ENCODE peak calls at places on chromosome 10, in four cellular contexts. One of them, this sample, is unnamed.

GRCh38 chr10:78255796-78256638 is 222.4 kb downstream of the RPS24 start:
- DNase-seq in upper lobe of right lung: no peak
- DNase-seq in BJ: peak; percentile 94
- DNase-seq in cardiac fibroblast: peak; percentile 96
- DNase-seq in this sample: peak; percentile 98

GRCh38 chr10:49446031-49446430 is 50.1 kb upstream of the DRGX start:
- DNase-seq in upper lobe of right lung: no peak
- DNase-seq in BJ: no peak
- DNase-seq in cardiac fibroblast: peak; percentile 33
- DNase-seq in this sample: peak; percentile 46

GRCh38 chr10:132607491-132607890 is 69.9 kb downstream of the INPP5A start:
- DNase-seq in upper lobe of right lung: no peak
- DNase-seq in BJ: no peak
- DNase-seq in cardiac fibroblast: no peak
- DNase-seq in this sample: no peak

GRCh38 chr10:51653025-51653424 is 46.4 kb downstream of the CSTF2T start:
- DNase-seq in upper lobe of right lung: no peak
- DNase-seq in BJ: no peak
- DNase-seq in cardiac fibroblast: peak; percentile 60
- DNase-seq in this sample: no peak

GRCh38 chr10:86827639-86828038 is 71.2 kb downstream of the BMPR1A start:
- DNase-seq in upper lobe of right lung: no peak
- DNase-seq in BJ: no peak
- DNase-seq in cardiac fibroblast: no peak
- DNase-seq in this sample: no peak

GRCh38 chr10:122056431-122057094 is 67.6 kb downstream of the TACC2 start:
- DNase-seq in upper lobe of right lung: no peak
- DNase-seq in BJ: no peak
- DNase-seq in cardiac fibroblast: no peak
- DNase-seq in this sample: no peak

GRCh38 chr10:120601999-120602398 is 145.0 kb downstream of the PLPP4 start:
- DNase-seq in upper lobe of right lung: no peak
- DNase-seq in BJ: no peak
- DNase-seq in cardiac fibroblast: no peak
- DNase-seq in this sample: no peak

GRCh38 chr10:86374664-86375063 is 8.1 kb upstream of the GRID1 start:
- DNase-seq in upper lobe of right lung: peak; percentile 53
- DNase-seq in BJ: no peak
- DNase-seq in cardiac fibroblast: no peak
- DNase-seq in this sample: no peak

GRCh38 chr10:22321831-22322662 is 1.1 kb downstream of the BMI1 start:
- DNase-seq in upper lobe of right lung: peak; percentile 74
- DNase-seq in BJ: no peak
- DNase-seq in cardiac fibroblast: no peak
- DNase-seq in this sample: peak; percentile 12

GRCh38 chr10:84607044-84607443 is 278.7 kb downstream of the CCSER2 start:
- DNase-seq in upper lobe of right lung: no peak
- DNase-seq in BJ: no peak
- DNase-seq in cardiac fibroblast: no peak
- DNase-seq in this sample: no peak

GRCh38 chr10:11609492-11610093 is 1.9 kb downstream of the USP6NL start:
- DNase-seq in upper lobe of right lung: no peak
- DNase-seq in BJ: no peak
- DNase-seq in cardiac fibroblast: no peak
- DNase-seq in this sample: no peak

GRCh38 chr10:49080071-49080470 is 35.3 kb downstream of the VSTM4 start:
- DNase-seq in upper lobe of right lung: peak; percentile 80
- DNase-seq in BJ: no peak
- DNase-seq in cardiac fibroblast: peak; percentile 56
- DNase-seq in this sample: peak; percentile 43

GRCh38 chr10:3780766-3781457 is 4.1 kb downstream of the KLF6 start:
- DNase-seq in upper lobe of right lung: no peak
- DNase-seq in BJ: no peak
- DNase-seq in cardiac fibroblast: peak; percentile 48
- DNase-seq in this sample: peak; percentile 10

GRCh38 chr10:95688648-95689047 is 5.1 kb downstream of the TCTN3 start:
- DNase-seq in upper lobe of right lung: no peak
- DNase-seq in BJ: no peak
- DNase-seq in cardiac fibroblast: no peak
- DNase-seq in this sample: no peak

GRCh38 chr10:121237718-121238117 is 360.5 kb downstream of the FGFR2 start:
- DNase-seq in upper lobe of right lung: no peak
- DNase-seq in BJ: no peak
- DNase-seq in cardiac fibroblast: no peak
- DNase-seq in this sample: no peak

GRCh38 chr10:28014651-28015050 is 15.8 kb upstream of the ODAD2 start:
- DNase-seq in upper lobe of right lung: no peak
- DNase-seq in BJ: no peak
- DNase-seq in cardiac fibroblast: no peak
- DNase-seq in this sample: no peak

GRCh38 chr10:20955355-20955893 is 58.3 kb upstream of the NEBL start:
- DNase-seq in upper lobe of right lung: no peak
- DNase-seq in BJ: no peak
- DNase-seq in cardiac fibroblast: no peak
- DNase-seq in this sample: no peak

GRCh38 chr10:129274928-129275474 is 192.0 kb upstream of the MGMT start:
- DNase-seq in upper lobe of right lung: no peak
- DNase-seq in BJ: no peak
- DNase-seq in cardiac fibroblast: no peak
- DNase-seq in this sample: no peak

GRCh38 chr10:114081911-114082583 is 38.4 kb downstream of the ADRB1 start:
- DNase-seq in upper lobe of right lung: no peak
- DNase-seq in BJ: no peak
- DNase-seq in cardiac fibroblast: no peak
- DNase-seq in this sample: no peak

GRCh38 chr10:127278001-127278400 is 81.6 kb upstream of the INSYN2A start:
- DNase-seq in upper lobe of right lung: no peak
- DNase-seq in BJ: peak; percentile 19
- DNase-seq in cardiac fibroblast: no peak
- DNase-seq in this sample: peak; percentile 70

GRCh38 chr10:48839809-48840679 is 99.6 kb downstream of the LRRC18 start:
- DNase-seq in upper lobe of right lung: no peak
- DNase-seq in BJ: no peak
- DNase-seq in cardiac fibroblast: no peak
- DNase-seq in this sample: no peak

GRCh38 chr10:91389636-91390512 is 20.3 kb upstream of the HECTD2 start:
- DNase-seq in upper lobe of right lung: no peak
- DNase-seq in BJ: no peak
- DNase-seq in cardiac fibroblast: peak; percentile 75
- DNase-seq in this sample: no peak

GRCh38 chr10:58807631-58808024 is 295.0 kb downstream of the BICC1 start:
- DNase-seq in upper lobe of right lung: no peak
- DNase-seq in BJ: peak; percentile 57
- DNase-seq in cardiac fibroblast: peak; percentile 57
- DNase-seq in this sample: peak; percentile 32

GRCh38 chr10:96043895-96044580 is 655 bp downstream of the CCNJ start:
- DNase-seq in upper lobe of right lung: peak; percentile 79
- DNase-seq in BJ: no peak
- DNase-seq in cardiac fibroblast: peak; percentile 38
- DNase-seq in this sample: peak; percentile 38

GRCh38 chr10:8138471-8138870 is 84.0 kb downstream of the GATA3 start:
- DNase-seq in upper lobe of right lung: no peak
- DNase-seq in BJ: no peak
- DNase-seq in cardiac fibroblast: peak; percentile 23
- DNase-seq in this sample: peak; percentile 80

GRCh38 chr10:43201545-43202131 is 63.4 kb downstream of the CSGALNACT2 start:
- DNase-seq in upper lobe of right lung: peak; percentile 63
- DNase-seq in BJ: no peak
- DNase-seq in cardiac fibroblast: no peak
- DNase-seq in this sample: no peak

GRCh38 chr10:48194830-48195229 is 79.7 kb downstream of the FRMPD2 start:
- DNase-seq in upper lobe of right lung: no peak
- DNase-seq in BJ: no peak
- DNase-seq in cardiac fibroblast: no peak
- DNase-seq in this sample: no peak

GRCh38 chr10:3532644-3533043 is 252.4 kb downstream of the KLF6 start:
- DNase-seq in upper lobe of right lung: no peak
- DNase-seq in BJ: no peak
- DNase-seq in cardiac fibroblast: peak; percentile 26
- DNase-seq in this sample: peak; percentile 36

GRCh38 chr10:102779680-102780079 is 35.9 kb downstream of the WBP1L start:
- DNase-seq in upper lobe of right lung: no peak
- DNase-seq in BJ: no peak
- DNase-seq in cardiac fibroblast: no peak
- DNase-seq in this sample: no peak

GRCh38 chr10:46250481-46250880 is 36.3 kb upstream of the ANTXRL start:
- DNase-seq in upper lobe of right lung: no peak
- DNase-seq in BJ: no peak
- DNase-seq in cardiac fibroblast: no peak
- DNase-seq in this sample: no peak

GRCh38 chr10:7666253-7667023 is at the start of gene ITIH5:
- DNase-seq in upper lobe of right lung: no peak
- DNase-seq in BJ: no peak
- DNase-seq in cardiac fibroblast: no peak
- DNase-seq in this sample: no peak

GRCh38 chr10:3481000-3481335 is 304.0 kb downstream of the KLF6 start:
- DNase-seq in upper lobe of right lung: no peak
- DNase-seq in BJ: no peak
- DNase-seq in cardiac fibroblast: no peak
- DNase-seq in this sample: no peak

GRCh38 chr10:132646443-132647097 is 109.0 kb downstream of the INPP5A start:
- DNase-seq in upper lobe of right lung: peak; percentile 49
- DNase-seq in BJ: no peak
- DNase-seq in cardiac fibroblast: no peak
- DNase-seq in this sample: no peak

DNA sequence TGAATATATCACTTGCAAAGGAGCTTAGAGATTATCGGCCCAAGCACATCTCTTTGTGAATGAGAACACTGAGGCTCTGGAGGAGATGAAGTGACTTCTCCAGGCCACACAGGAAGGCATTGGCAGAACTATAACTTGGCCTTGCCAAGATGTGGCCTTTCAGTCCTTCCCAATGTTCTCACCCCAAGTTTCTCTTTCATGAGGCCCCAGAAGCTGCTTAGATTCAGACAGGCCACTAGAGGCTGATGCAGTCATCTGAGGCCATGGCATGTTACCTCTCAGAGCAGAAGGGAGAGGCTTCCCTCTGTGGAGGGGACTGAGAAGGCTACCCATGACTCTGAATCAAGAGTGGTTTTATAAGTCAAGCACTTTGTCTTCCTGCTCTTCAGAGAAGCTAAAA is 1003.7 kb downstream of the LRMDA start:
- DNase-seq in upper lobe of right lung: no peak
- DNase-seq in BJ: no peak
- DNase-seq in cardiac fibroblast: no peak
- DNase-seq in this sample: no peak
- H3K4me3 ChIP-seq in upper lobe of right lung: no peak overlapping the region
- H3K4me3 ChIP-seq in BJ: no peak overlapping the region
- H3K4me3 ChIP-seq in cardiac fibroblast: no peak overlapping the region
- H3K4me3 ChIP-seq in this sample: no peak overlapping the region

GRCh38 chr10:73648975-73649829 is 6.6 kb downstream of the SYNPO2L start:
- DNase-seq in upper lobe of right lung: no peak
- DNase-seq in BJ: no peak
- DNase-seq in cardiac fibroblast: peak; percentile 9
- DNase-seq in this sample: peak; percentile 39
- H3K4me3 ChIP-seq in upper lobe of right lung: no peak overlapping the region
- H3K4me3 ChIP-seq in BJ: no peak overlapping the region
- H3K4me3 ChIP-seq in cardiac fibroblast: no peak overlapping the region
- H3K4me3 ChIP-seq in this sample: no peak overlapping the region

DNA sequence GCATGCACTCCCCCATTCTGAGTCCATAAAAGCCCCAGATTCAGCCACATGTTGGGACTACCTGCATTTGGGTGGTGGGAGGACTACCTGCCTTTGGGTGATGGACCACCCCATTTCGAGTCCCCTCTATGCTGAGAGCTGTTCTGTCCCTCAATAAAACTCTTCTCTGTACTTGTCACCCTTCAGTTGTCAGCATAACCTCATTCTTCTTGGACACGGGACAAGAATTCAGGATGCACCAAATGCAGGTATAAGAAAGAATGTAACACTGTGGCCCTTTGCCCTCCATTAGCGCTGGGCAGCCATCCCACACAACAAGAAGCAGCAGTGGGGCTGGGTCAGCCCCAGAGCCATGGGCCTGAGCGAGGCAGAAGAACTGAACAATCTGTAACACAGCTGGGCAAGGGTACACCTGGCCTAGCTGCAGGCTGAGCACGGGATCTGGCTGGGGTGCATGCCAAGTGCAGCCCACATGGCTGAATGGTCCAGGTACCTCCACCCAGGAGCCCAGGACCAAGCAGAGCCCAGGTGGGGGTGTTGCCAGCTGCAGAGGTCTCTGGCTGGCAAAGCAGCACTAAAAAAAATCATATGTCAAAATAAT is 1344.3 kb upstream of the LRRTM3 start:
- DNase-seq in upper lobe of right lung: peak; percentile 43
- DNase-seq in BJ: no peak
- DNase-seq in cardiac fibroblast: no peak
- DNase-seq in this sample: no peak
- H3K4me3 ChIP-seq in upper lobe of right lung: no peak overlapping the region
- H3K4me3 ChIP-seq in BJ: no peak overlapping the region
- H3K4me3 ChIP-seq in cardiac fibroblast: no peak overlapping the region
- H3K4me3 ChIP-seq in this sample: no peak overlapping the region

GRCh38 chr10:76032442-76033039 is 601.1 kb downstream of the LRMDA start:
- DNase-seq in upper lobe of right lung: no peak
- DNase-seq in BJ: no peak
- DNase-seq in cardiac fibroblast: no peak
- DNase-seq in this sample: no peak

GRCh38 chr10:76034236-76035009 is 603.0 kb downstream of the LRMDA start:
- DNase-seq in upper lobe of right lung: no peak
- DNase-seq in BJ: no peak
- DNase-seq in cardiac fibroblast: no peak
- DNase-seq in this sample: no peak

GRCh38 chr10:76031769-76032441 is 600.5 kb downstream of the LRMDA start:
- DNase-seq in upper lobe of right lung: no peak
- DNase-seq in BJ: no peak
- DNase-seq in cardiac fibroblast: no peak
- DNase-seq in this sample: no peak

GRCh38 chr10:76035010-76035727 is 603.7 kb downstream of the LRMDA start:
- DNase-seq in upper lobe of right lung: no peak
- DNase-seq in BJ: no peak
- DNase-seq in cardiac fibroblast: no peak
- DNase-seq in this sample: peak; percentile 68

GRCh38 chr10:76033457-76034196 is 602.2 kb downstream of the LRMDA start:
- DNase-seq in upper lobe of right lung: no peak
- DNase-seq in BJ: no peak
- DNase-seq in cardiac fibroblast: peak; percentile 22
- DNase-seq in this sample: peak; percentile 69
- H3K4me3 ChIP-seq in upper lobe of right lung: no peak overlapping the region
- H3K4me3 ChIP-seq in BJ: no peak overlapping the region
- H3K4me3 ChIP-seq in cardiac fibroblast: no peak overlapping the region
- H3K4me3 ChIP-seq in this sample: no peak overlapping the region